ENCODE peak calls at places on chromosomes 12 and 14, in eight cellular contexts. One of them, this sample, is unnamed.

GRCh38 chr12:74619886-74620285 is 82.3 kb downstream of the ATXN7L3B start:
- DNase-seq in fibroblast of pulmonary artery: no peak
- DNase-seq in kidney tubule cell: no peak
- DNase-seq in germinal center: no peak
- DNase-seq in mesenteric fat pad: no peak
- DNase-seq in NCI-H524: no peak
- DNase-seq in MCF 10A: peak
- DNase-seq in T-helper 17 cell: no peak
- DNase-seq in this sample: peak

GRCh38 chr14:44803239-44803905 is 158.4 kb downstream of the KLHL28 start:
- DNase-seq in fibroblast of pulmonary artery: peak
- DNase-seq in kidney tubule cell: peak
- DNase-seq in germinal center: peak
- DNase-seq in mesenteric fat pad: no peak
- DNase-seq in NCI-H524: peak
- DNase-seq in MCF 10A: peak
- DNase-seq in T-helper 17 cell: no peak
- DNase-seq in this sample: peak

GRCh38 chr12:130468186-130468585 is 130.5 kb downstream of the PIWIL1 start:
- DNase-seq in fibroblast of pulmonary artery: no peak
- DNase-seq in kidney tubule cell: no peak
- DNase-seq in germinal center: no peak
- DNase-seq in mesenteric fat pad: no peak
- DNase-seq in NCI-H524: no peak
- DNase-seq in MCF 10A: no peak
- DNase-seq in T-helper 17 cell: no peak
- DNase-seq in this sample: no peak

GRCh38 chr14:34931206-34931605 is 51.6 kb upstream of the SRP54 start:
- DNase-seq in fibroblast of pulmonary artery: peak
- DNase-seq in kidney tubule cell: peak
- DNase-seq in germinal center: no peak
- DNase-seq in mesenteric fat pad: no peak
- DNase-seq in NCI-H524: no peak
- DNase-seq in MCF 10A: no peak
- DNase-seq in T-helper 17 cell: peak
- DNase-seq in this sample: peak

GRCh38 chr12:19953734-19954133 is 414.6 kb upstream of the PDE3A start:
- DNase-seq in fibroblast of pulmonary artery: no peak
- DNase-seq in kidney tubule cell: no peak
- DNase-seq in germinal center: no peak
- DNase-seq in mesenteric fat pad: no peak
- DNase-seq in NCI-H524: no peak
- DNase-seq in MCF 10A: no peak
- DNase-seq in T-helper 17 cell: no peak
- DNase-seq in this sample: no peak

GRCh38 chr14:76771432-76771980 is 10.2 kb downstream of the VASH1 start:
- DNase-seq in fibroblast of pulmonary artery: no peak
- DNase-seq in kidney tubule cell: no peak
- DNase-seq in germinal center: no peak
- DNase-seq in mesenteric fat pad: no peak
- DNase-seq in NCI-H524: no peak
- DNase-seq in MCF 10A: no peak
- DNase-seq in T-helper 17 cell: no peak
- DNase-seq in this sample: no peak

GRCh38 chr12:72241552-72241951 is 30.6 kb upstream of the TRHDE start:
- DNase-seq in fibroblast of pulmonary artery: no peak
- DNase-seq in kidney tubule cell: no peak
- DNase-seq in germinal center: no peak
- DNase-seq in mesenteric fat pad: no peak
- DNase-seq in NCI-H524: no peak
- DNase-seq in MCF 10A: no peak
- DNase-seq in T-helper 17 cell: no peak
- DNase-seq in this sample: no peak

GRCh38 chr12:77591959-77592358 is 238.7 kb upstream of the NAV3 start:
- DNase-seq in fibroblast of pulmonary artery: no peak
- DNase-seq in kidney tubule cell: no peak
- DNase-seq in germinal center: no peak
- DNase-seq in mesenteric fat pad: no peak
- DNase-seq in NCI-H524: peak
- DNase-seq in MCF 10A: no peak
- DNase-seq in T-helper 17 cell: no peak
- DNase-seq in this sample: no peak